ENCODE peak calls at places on chromosomes 1 and 21, in five cellular contexts. K is astrocyte of the spinal cord; S is colonic mucosa; Z is BJ; U is CD8-positive, alpha-beta T cell. C is an unnamed sample.

GRCh38 chr1:53378932-53379661 is 51.2 kb upstream of the LRP8 start:
- DNase-seq in K (no peak), S (no peak), Z (no peak), U (no peak), C (no peak)

GRCh38 chr1:3119748-3120524 is 50.9 kb downstream of the PRDM16 start:
- DNase-seq in K (no peak), S (no peak), Z (no peak), U (no peak), C (no peak)

GRCh38 chr1:14742181-14742980 is 143.9 kb downstream of the KAZN start:
- DNase-seq in K (peak), S (no peak), Z (peak), U (no peak), C (peak)

GRCh38 chr21:35475768-35476167 is 426.7 kb upstream of the RUNX1 start:
- DNase-seq in K (peak), S (no peak), Z (no peak), U (no peak), C (no peak)

GRCh38 chr1:46547481-46548383 is 3.7 kb downstream of the KNCN start:
- DNase-seq in K (peak), S (no peak), Z (no peak), U (no peak), C (peak)

GRCh38 chr1:221759436-221759835 is 17.5 kb upstream of the DUSP10 start:
- DNase-seq in K (peak), S (no peak), Z (no peak), U (no peak), C (no peak)

GRCh38 chr1:165938844-165939243 is 111.4 kb downstream of the UCK2 start:
- DNase-seq in K (no peak), S (no peak), Z (no peak), U (no peak), C (no peak)

GRCh38 chr1:15304708-15305326 is 57.8 kb downstream of the FHAD1 start:
- DNase-seq in K (peak), S (peak), Z (no peak), U (peak), C (peak)

GRCh38 chr1:7289694-7290093 is 481.4 kb upstream of the VAMP3 start:
- DNase-seq in K (no peak), S (no peak), Z (no peak), U (no peak), C (no peak)

GRCh38 chr1:30856260-30856790 is 52.2 kb downstream of the SDC3 start:
- DNase-seq in K (peak), S (no peak), Z (no peak), U (no peak), C (no peak)

GRCh38 chr1:102174259-102174863 is 177.6 kb upstream of the OLFM3 start:
- DNase-seq in K (no peak), S (peak), Z (no peak), U (no peak), C (peak)

GRCh38 chr1:25927541-25928265 is 21.5 kb upstream of the STMN1 start:
- DNase-seq in K (no peak), S (no peak), Z (no peak), U (no peak), C (no peak)

GRCh38 chr1:115655307-115655664 is 13.5 kb downstream of the VANGL1 start:
- DNase-seq in K (no peak), S (no peak), Z (no peak), U (no peak), C (no peak)

GRCh38 chr1:230282157-230282556 is 144.0 kb downstream of the PGBD5 start:
- DNase-seq in K (no peak), S (peak), Z (no peak), U (no peak), C (no peak)

GRCh38 chr1:232221790-232222499 is 408.0 kb downstream of the SIPA1L2 start:
- DNase-seq in K (peak), S (no peak), Z (no peak), U (no peak), C (no peak)

GRCh38 chr1:85273397-85273796 is 3.0 kb downstream of the BCL10 start:
- DNase-seq in K (no peak), S (no peak), Z (no peak), U (no peak), C (no peak)

GRCh38 chr1:109667452-109668122 is at the start of gene GSTM2:
- DNase-seq in K (peak), S (peak), Z (peak), U (peak), C (peak)

GRCh38 chr1:53123462-53124129 is 18.8 kb downstream of the SLC1A7 start:
- DNase-seq in K (no peak), S (no peak), Z (no peak), U (no peak), C (no peak)

GRCh38 chr1:151327903-151328674 is 873 bp upstream of the PI4KB start:
- DNase-seq in K (no peak), S (peak), Z (no peak), U (peak), C (no peak)

GRCh38 chr1:41532206-41532975 is 47.9 kb upstream of the EDN2 start:
- DNase-seq in K (no peak), S (no peak), Z (no peak), U (no peak), C (no peak)

GRCh38 chr1:6033986-6034749 is 11.5 kb upstream of the KCNAB2 start:
- DNase-seq in K (no peak), S (peak), Z (no peak), U (no peak), C (peak)

GRCh38 chr1:150928286-150928685 is 2.1 kb downstream of the SETDB1 start:
- DNase-seq in K (no peak), S (no peak), Z (no peak), U (no peak), C (no peak)

GRCh38 chr1:23719162-23719820 is 24.0 kb upstream of the ELOA start:
- DNase-seq in K (peak), S (no peak), Z (no peak), U (no peak), C (peak)

GRCh38 chr1:206461602-206462455 is 8.4 kb upstream of the IKBKE start:
- DNase-seq in K (peak), S (peak), Z (no peak), U (peak), C (peak)

GRCh38 chr1:32179443-32180185 is at the start of gene TXLNA:
- DNase-seq in K (peak), S (peak), Z (peak), U (peak), C (peak)

GRCh38 chr21:29295066-29295650 is 3.6 kb upstream of the BACH1 start:
- DNase-seq in K (no peak), S (no peak), Z (no peak), U (peak), C (peak)

GRCh38 chr1:147151244-147151643 is 21.0 kb downstream of the PRKAB2 start:
- DNase-seq in K (no peak), S (no peak), Z (no peak), U (no peak), C (no peak)

GRCh38 chr1:231094421-231094820 is 54.4 kb upstream of the FAM89A start:
- DNase-seq in K (no peak), S (no peak), Z (no peak), U (no peak), C (no peak)

GRCh38 chr21:45256912-45257672 is 30.6 kb downstream of the POFUT2 start:
- DNase-seq in K (no peak), S (peak), Z (no peak), U (peak), C (no peak)

GRCh38 chr1:246618240-246618639 is 52.0 kb downstream of the CNST start:
- DNase-seq in K (no peak), S (no peak), Z (no peak), U (no peak), C (no peak)

GRCh38 chr1:246613131-246613758 is 47.0 kb downstream of the CNST start:
- DNase-seq in K (no peak), S (no peak), Z (no peak), U (no peak), C (no peak)

GRCh38 chr1:246622035-246622652 is 55.9 kb downstream of the CNST start:
- DNase-seq in K (no peak), S (peak), Z (no peak), U (no peak), C (no peak)

GRCh38 chr1:246617156-246617555 is 50.9 kb downstream of the CNST start:
- DNase-seq in K (no peak), S (no peak), Z (no peak), U (no peak), C (no peak)

GRCh38 chr1:246617768-246618167 is 51.5 kb downstream of the CNST start:
- DNase-seq in K (no peak), S (peak), Z (no peak), U (no peak), C (no peak)
- H3K4me3 ChIP-seq in K (no peak), S (no peak), Z (no peak), U (no peak), C (no peak)

GRCh38 chr1:174262747-174263241 is 103.5 kb downstream of the RABGAP1L start:
- DNase-seq in K (peak), S (no peak), Z (peak), U (no peak), C (peak)

DNA sequence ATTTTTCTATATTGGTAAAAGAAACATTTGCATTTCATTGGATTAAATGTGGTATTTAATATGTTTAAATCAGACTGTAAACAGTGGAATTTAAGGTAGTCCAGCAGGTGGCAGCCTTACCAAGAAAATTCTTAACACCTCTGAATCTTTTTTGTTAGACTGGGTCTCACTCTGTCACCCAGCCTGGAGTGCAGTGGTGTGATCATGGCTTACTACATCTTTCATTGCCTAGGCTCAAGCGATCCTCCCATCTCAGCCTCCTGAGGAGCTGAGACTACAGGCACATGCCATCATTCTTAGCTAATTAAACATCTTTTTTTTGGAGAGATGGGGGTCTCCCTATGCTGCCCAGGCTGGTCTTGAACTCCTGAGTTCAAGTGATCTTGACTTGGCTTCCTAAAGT is 98.8 kb downstream of the RABGAP1L start:
- DNase-seq in K (peak), S (peak), Z (no peak), U (no peak), C (peak)
- TF ChIP-seq CTCF in K (peak), S (peak), Z (peak), U (peak), C (peak)

DNA sequence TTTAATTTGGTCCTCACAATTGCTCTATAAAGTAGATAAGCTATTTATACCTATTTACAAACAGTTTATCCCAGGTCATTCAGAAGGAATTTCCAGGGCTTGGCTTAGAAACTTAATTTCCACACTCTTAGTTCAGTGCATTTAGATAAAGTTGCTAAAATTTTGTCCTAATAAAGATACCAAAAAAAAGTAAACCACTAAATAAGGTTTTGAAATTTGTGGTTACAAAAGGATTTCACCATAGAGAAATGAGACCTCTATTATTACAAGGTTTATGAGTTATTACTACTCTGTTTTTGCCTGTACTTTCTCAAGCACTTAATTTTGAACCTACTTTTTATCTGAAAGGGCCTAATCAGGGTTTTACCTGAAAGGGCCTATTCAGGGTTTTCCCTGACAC is 22.4 kb downstream of the PTPN22 start:
- DNase-seq in K (no peak), S (no peak), Z (no peak), U (no peak), C (no peak)
- H3K4me3 ChIP-seq in K (no peak), S (no peak), Z (no peak), U (no peak), C (no peak)

DNA sequence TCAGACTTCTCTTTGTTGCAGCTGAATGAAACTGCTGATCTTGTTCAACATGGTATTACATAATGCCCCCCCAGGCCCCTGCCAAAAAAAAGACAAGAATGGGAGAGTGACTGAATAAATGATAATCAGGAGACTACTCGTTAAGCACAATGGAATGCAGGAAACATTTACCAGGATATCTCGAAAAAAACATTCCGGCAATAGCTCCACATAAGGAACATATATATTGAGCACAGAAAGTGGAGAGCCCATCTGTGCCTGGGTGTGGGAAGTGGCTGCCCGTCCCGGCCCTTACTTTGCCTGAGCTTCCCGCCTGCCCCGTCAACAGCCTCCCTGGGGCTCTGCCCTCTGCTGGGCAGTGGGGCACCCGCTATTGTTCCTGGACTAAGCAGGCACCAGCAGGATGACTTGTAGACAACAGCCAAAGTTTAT is 13.4 kb downstream of the TRIM11 start:
- DNase-seq in K (peak), S (no peak), Z (peak), U (no peak), C (no peak)
- TF ChIP-seq CTCF in K (peak), S (peak), Z (peak), U (no peak), C (peak)

DNA sequence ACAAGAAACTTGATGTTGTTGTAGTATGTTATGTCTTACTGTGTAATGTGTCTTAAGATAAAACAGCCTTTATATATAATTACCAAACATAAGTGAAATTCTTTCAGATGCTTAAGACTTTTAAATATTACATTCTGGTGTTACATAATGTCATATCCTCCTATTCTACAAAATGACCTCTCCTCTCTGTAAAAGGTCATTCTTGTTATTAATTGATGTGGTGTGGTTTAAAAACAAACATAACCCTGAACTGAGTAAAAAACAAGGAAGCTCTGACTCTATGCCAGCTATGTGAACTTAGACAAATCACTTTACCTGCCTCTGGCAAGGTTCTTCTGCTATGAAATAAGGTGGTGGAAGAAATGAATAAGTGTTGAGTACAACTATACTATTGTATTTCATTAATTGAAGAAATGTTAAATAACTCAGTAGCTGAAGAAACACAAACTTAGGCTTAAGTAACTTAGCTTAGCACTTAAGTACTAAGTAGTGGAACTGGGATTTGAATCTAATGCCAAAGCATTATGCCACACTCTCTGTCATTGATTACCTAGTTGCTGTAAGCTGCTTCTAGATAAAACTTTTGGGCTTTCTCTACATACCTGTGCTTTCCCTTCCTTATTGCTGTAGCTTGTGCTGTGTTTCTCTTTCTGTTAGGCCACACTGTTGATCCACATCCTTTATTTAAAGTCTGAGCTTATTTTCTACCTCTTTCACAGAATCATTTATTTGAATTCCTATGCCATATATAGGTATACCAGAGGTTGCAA is 859 bp upstream of the ANGPTL1 start:
- DNase-seq in K (no peak), S (no peak), Z (no peak), U (no peak), C (no peak)
- H3K4me3 ChIP-seq in K (no peak), S (no peak), Z (no peak), U (no peak), C (no peak)

GRCh38 chr1:9404541-9404940 is 111.8 kb downstream of the SPSB1 start:
- DNase-seq in K (no peak), S (no peak), Z (no peak), U (no peak), C (no peak)
- TF ChIP-seq CTCF in K (no peak), S (no peak), Z (no peak), U (no peak), C (no peak)

GRCh38 chr1:225441314-225442119 is 13.7 kb upstream of the LBR start:
- DNase-seq in K (no peak), S (peak), Z (no peak), U (no peak), C (peak)
- H3K4me3 ChIP-seq in K (no peak), S (no peak), Z (no peak), U (peak), C (no peak)